ENCODE peak calls at places on chromosomes 1 and 21, in four cellular contexts. Z, S, L and I are unnamed samples.

GRCh38 chr1:16998589-16998988 is 13.1 kb downstream of the ATP13A2 start:
- DNase-seq in Z (no peak), S (no peak), L (no peak), I (no peak)

GRCh38 chr1:78676347-78676982 is 26.8 kb downstream of the IFI44 start:
- DNase-seq in L (peak), S (peak), Z (peak), I (peak)

GRCh38 chr1:150233359-150234308 is 2.3 kb downstream of the ANP32E start:
- DNase-seq in S (peak), L (no peak), Z (no peak), I (no peak)

GRCh38 chr1:158999301-159000069 is 10.2 kb upstream of the IFI16 start:
- DNase-seq in L (peak), Z (peak), S (no peak), I (no peak)

GRCh38 chr1:219120625-219121544 is 52.8 kb upstream of the LYPLAL1 start:
- DNase-seq in Z (peak), S (no peak), L (peak), I (no peak)

GRCh38 chr21:24941316-24942185 is 665.7 kb downstream of the MRPL39 start:
- DNase-seq in S (no peak), L (no peak), Z (no peak), I (no peak)

GRCh38 chr1:113929750-113930498 is 800 bp downstream of the HIPK1 start:
- DNase-seq in S (peak), L (peak), Z (peak), I (peak)

GRCh38 chr21:42988234-42988965 is 14.0 kb downstream of the PKNOX1 start:
- DNase-seq in S (no peak), L (no peak), Z (peak), I (no peak)

GRCh38 chr1:230067441-230067870 is 418 bp downstream of the GALNT2 start:
- DNase-seq in L (peak), Z (peak), S (peak), I (peak)

GRCh38 chr1:41502912-41503311 is 18.4 kb upstream of the EDN2 start:
- DNase-seq in Z (no peak), S (no peak), L (no peak), I (no peak)

GRCh38 chr1:238404506-238404905 is 513.8 kb upstream of the ZP4 start:
- DNase-seq in S (no peak), Z (peak), L (no peak), I (no peak)

GRCh38 chr1:248881261-248881660 is 22.4 kb upstream of the ZNF692 start:
- DNase-seq in Z (no peak), L (no peak), S (no peak), I (no peak)

GRCh38 chr1:20342294-20343148 is 51.8 kb downstream of the VWA5B1 start:
- DNase-seq in S (no peak), L (no peak), Z (no peak), I (no peak)

GRCh38 chr1:166086113-166086908 is 80.5 kb downstream of the FAM78B start:
- DNase-seq in L (no peak), S (peak), Z (no peak), I (no peak)

GRCh38 chr1:228084325-228084724 is 1.8 kb downstream of the ARF1 start:
- DNase-seq in S (peak), L (no peak), Z (peak), I (no peak)

GRCh38 chr1:66311092-66311491 is 222.9 kb upstream of the SGIP1 start:
- DNase-seq in L (no peak), S (no peak), Z (peak), I (no peak)

GRCh38 chr1:17829579-17829978 is 74.4 kb downstream of the ACTL8 start:
- DNase-seq in S (no peak), Z (no peak), L (no peak), I (no peak)

GRCh38 chr1:46466477-46467182 is 23.0 kb upstream of the DMBX1 start:
- DNase-seq in Z (no peak), S (no peak), L (no peak), I (no peak)

GRCh38 chr1:247331526-247332214 is at the start of gene ZNF496:
- DNase-seq in S (peak), L (peak), Z (peak), I (peak)

GRCh38 chr1:163737261-163737660 is 415.5 kb downstream of the NUF2 start:
- DNase-seq in L (no peak), S (no peak), Z (no peak), I (no peak)

GRCh38 chr1:153190373-153190772 is 12.9 kb upstream of the LELP1 start:
- DNase-seq in Z (no peak), S (peak), L (no peak), I (no peak)

GRCh38 chr1:45299981-45300668 is 26.6 kb upstream of the HPDL start:
- DNase-seq in Z (peak), S (peak), L (peak), I (peak)
- TF ChIP-seq CTCF in Z (peak), S (peak), L (peak), I (peak)

GRCh38 chr1:54489627-54490240 is 58.3 kb upstream of the ACOT11 start:
- DNase-seq in Z (no peak), L (no peak), S (no peak), I (no peak)
- TF ChIP-seq CTCF in Z (no peak), L (no peak), S (no peak), I (no peak)

GRCh38 chr1:223350361-223350908 is 13.5 kb downstream of the SUSD4 start:
- DNase-seq in S (no peak), L (no peak), Z (no peak), I (no peak)
- TF ChIP-seq CTCF in S (no peak), L (no peak), Z (no peak), I (no peak)

GRCh38 chr21:44572959-44573583 is 458 bp upstream of the KRTAP10-4 start:
- DNase-seq in S (no peak), L (no peak), Z (no peak), I (peak)

GRCh38 chr21:44576025-44576420 is 2.5 kb downstream of the KRTAP10-4 start:
- DNase-seq in Z (no peak), S (no peak), L (no peak), I (no peak)

GRCh38 chr21:44575307-44576024 is 1.9 kb downstream of the KRTAP10-4 start:
- DNase-seq in L (no peak), Z (no peak), S (no peak), I (peak)

GRCh38 chr21:44571844-44572782 is 1.4 kb upstream of the KRTAP10-4 start:
- DNase-seq in Z (no peak), S (no peak), L (peak), I (peak)

DNA sequence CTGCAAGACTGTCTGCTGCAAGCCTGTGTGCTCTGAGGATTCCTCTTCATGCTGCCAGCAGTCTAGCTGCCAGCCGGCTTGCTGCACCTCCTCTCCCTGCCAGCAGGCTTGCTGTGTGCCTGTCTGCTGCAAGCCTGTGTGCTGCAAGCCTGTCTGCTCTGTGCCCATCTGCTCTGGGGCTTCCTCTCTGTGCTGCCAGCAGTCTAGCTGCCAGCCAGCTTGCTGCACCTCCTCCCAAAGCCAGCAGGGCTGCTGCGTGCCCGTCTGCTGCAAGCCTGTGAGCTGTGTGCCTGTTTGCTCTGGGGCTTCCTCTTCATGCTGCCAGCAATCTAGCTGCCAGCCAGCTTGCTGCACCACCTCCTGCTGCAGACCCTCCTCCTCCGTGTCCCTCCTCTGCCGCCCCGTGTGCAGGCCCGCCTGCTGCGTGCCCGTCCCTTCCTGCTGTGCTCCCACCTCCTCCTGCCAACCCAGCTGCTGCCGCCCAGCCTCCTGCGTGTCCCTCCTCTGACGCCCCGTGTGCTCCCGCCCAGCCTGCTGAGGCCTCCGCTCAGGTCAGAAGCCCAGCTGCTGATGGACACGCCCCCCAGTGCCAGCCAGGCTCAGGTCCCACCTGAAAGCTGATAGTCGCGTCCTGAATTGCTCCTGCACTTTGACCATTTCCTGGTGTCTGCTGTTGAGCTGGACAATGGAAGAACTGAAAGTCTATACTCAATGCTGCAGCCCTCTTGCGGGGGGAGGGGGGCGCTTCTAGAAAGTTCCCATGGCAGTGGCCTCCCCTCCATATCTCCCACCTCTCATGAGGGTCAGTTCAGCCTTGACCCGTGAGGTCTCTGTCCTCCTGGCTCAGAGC is 1.2 kb downstream of the KRTAP10-4 start:
- DNase-seq in L (no peak), Z (no peak), S (no peak), I (peak)
- TF ChIP-seq CTCF in L (no peak), Z (no peak), S (no peak), I (no peak)

GRCh38 chr1:206790502-206791250 is 18.4 kb upstream of the IL10 start:
- DNase-seq in S (peak), Z (no peak), L (no peak), I (peak)
- TF ChIP-seq CTCF in S (no peak), Z (no peak), L (no peak), I (no peak)

GRCh38 chr1:71593523-71593922 is 512.7 kb upstream of the ZRANB2 start:
- DNase-seq in Z (no peak), L (no peak), S (peak), I (no peak)
- TF ChIP-seq CTCF in Z (no peak), L (no peak), S (no peak), I (no peak)

GRCh38 chr1:107748529-107748928 is 216.5 kb downstream of the VAV3 start:
- DNase-seq in L (no peak), Z (peak), S (no peak), I (no peak)
- TF ChIP-seq CTCF in L (peak), Z (peak), S (no peak), I (no peak)

DNA sequence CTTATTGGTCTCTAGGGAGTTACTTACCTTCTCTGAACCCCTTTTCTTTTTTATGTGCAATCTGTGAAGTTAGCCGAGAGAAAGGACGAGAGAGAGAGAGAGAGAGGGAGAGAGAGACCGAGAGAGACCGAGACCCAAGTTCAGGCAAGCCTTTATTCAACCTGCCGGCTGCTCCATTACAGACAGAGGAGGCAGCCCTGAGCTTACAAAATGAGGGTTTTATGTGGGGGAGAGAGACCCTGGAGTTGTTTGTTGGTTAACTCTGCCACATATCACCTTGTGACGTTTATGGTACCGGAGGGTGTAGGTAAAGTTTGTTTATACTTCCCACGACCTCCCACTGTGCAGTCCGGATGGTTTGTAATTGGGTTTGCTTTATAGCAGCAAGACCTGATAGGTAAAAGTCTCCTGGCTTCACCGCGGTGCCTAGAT is 1.5 kb upstream of the MCOLN3 start:
- DNase-seq in S (no peak), Z (no peak), L (no peak), I (no peak)
- TF ChIP-seq CTCF in S (no peak), Z (no peak), L (no peak), I (no peak)